ENCODE peak calls at places on chromosomes 5 and 9, in four cellular contexts. One of them, this sample, is unnamed.

GRCh38 chr9:112719292-112719691 is 1.4 kb upstream of the INIP start:
- DNase-seq in brain microvascular endothelial cell: no peak
- DNase-seq in uterus: no peak
- DNase-seq in tibial nerve: no peak
- DNase-seq in this sample: no peak

GRCh38 chr9:14907360-14907685 is 2.9 kb downstream of the FREM1 start:
- DNase-seq in brain microvascular endothelial cell: no peak
- DNase-seq in uterus: no peak
- DNase-seq in tibial nerve: no peak
- DNase-seq in this sample: no peak

GRCh38 chr9:128729766-128730517 is 6.0 kb upstream of the ZDHHC12 start:
- DNase-seq in brain microvascular endothelial cell: no peak
- DNase-seq in uterus: no peak
- DNase-seq in tibial nerve: no peak
- DNase-seq in this sample: no peak

GRCh38 chr9:77534376-77535057 is 113.6 kb downstream of the GNA14 start:
- DNase-seq in brain microvascular endothelial cell: peak
- DNase-seq in uterus: no peak
- DNase-seq in tibial nerve: no peak
- DNase-seq in this sample: no peak

GRCh38 chr9:69326261-69326660 is 1.2 kb downstream of the ENTREP1 start:
- DNase-seq in brain microvascular endothelial cell: no peak
- DNase-seq in uterus: no peak
- DNase-seq in tibial nerve: no peak
- DNase-seq in this sample: no peak

GRCh38 chr5:123585871-123586270 is 73.9 kb downstream of the CSNK1G3 start:
- DNase-seq in brain microvascular endothelial cell: no peak
- DNase-seq in uterus: no peak
- DNase-seq in tibial nerve: no peak
- DNase-seq in this sample: no peak

GRCh38 chr5:145872486-145872885 is 328 bp downstream of the GRXCR2 start:
- DNase-seq in brain microvascular endothelial cell: no peak
- DNase-seq in uterus: no peak
- DNase-seq in tibial nerve: no peak
- DNase-seq in this sample: no peak

GRCh38 chr5:39605966-39606591 is 181.3 kb upstream of the DAB2 start:
- DNase-seq in brain microvascular endothelial cell: peak
- DNase-seq in uterus: no peak
- DNase-seq in tibial nerve: no peak
- DNase-seq in this sample: no peak

GRCh38 chr5:180101451-180102105 is 30.0 kb upstream of the RNF130 start:
- DNase-seq in brain microvascular endothelial cell: no peak
- DNase-seq in uterus: no peak
- DNase-seq in tibial nerve: no peak
- DNase-seq in this sample: no peak

This sample was measured in central memory CD8-positive, alpha-beta T cell.